ENCODE peak calls at places on chromosome 13, in four cellular contexts. One of them, this sample, is unnamed.

GRCh38 chr13:52447354-52447753 is 3.1 kb downstream of the VPS36 start:
- DNase-seq in stimulated activated CD4-positive, alpha-beta T cell treated with anti-CD3 and anti-CD28 coated beads, TNF-alpha, amount 100 ng/mL, for 24 hours: no peak
- DNase-seq in islet precursor cell: no peak
- DNase-seq in GM10248: no peak
- DNase-seq in this sample: no peak

GRCh38 chr13:102845630-102846260 is at the start of gene ERCC5:
- DNase-seq in GM10248: peak; percentile 83
- DNase-seq in stimulated activated CD4-positive, alpha-beta T cell treated with anti-CD3 and anti-CD28 coated beads, TNF-alpha, amount 100 ng/mL, for 24 hours: peak; percentile 97
- DNase-seq in islet precursor cell: peak; percentile 95
- DNase-seq in this sample: peak; percentile 97

GRCh38 chr13:110868631-110869165 is 46.2 kb downstream of the ANKRD10 start:
- DNase-seq in islet precursor cell: no peak
- DNase-seq in stimulated activated CD4-positive, alpha-beta T cell treated with anti-CD3 and anti-CD28 coated beads, TNF-alpha, amount 100 ng/mL, for 24 hours: no peak
- DNase-seq in GM10248: no peak
- DNase-seq in this sample: no peak

GRCh38 chr13:38866649-38867048 is 124.0 kb downstream of the STOML3 start:
- DNase-seq in islet precursor cell: no peak
- DNase-seq in GM10248: no peak
- DNase-seq in stimulated activated CD4-positive, alpha-beta T cell treated with anti-CD3 and anti-CD28 coated beads, TNF-alpha, amount 100 ng/mL, for 24 hours: no peak
- DNase-seq in this sample: no peak

GRCh38 chr13:47081246-47081645 is 184.4 kb upstream of the HTR2A start:
- DNase-seq in GM10248: no peak
- DNase-seq in islet precursor cell: no peak
- DNase-seq in stimulated activated CD4-positive, alpha-beta T cell treated with anti-CD3 and anti-CD28 coated beads, TNF-alpha, amount 100 ng/mL, for 24 hours: no peak
- DNase-seq in this sample: no peak

GRCh38 chr13:40336228-40337221 is 329.9 kb downstream of the FOXO1 start:
- DNase-seq in GM10248: no peak
- DNase-seq in islet precursor cell: no peak
- DNase-seq in stimulated activated CD4-positive, alpha-beta T cell treated with anti-CD3 and anti-CD28 coated beads, TNF-alpha, amount 100 ng/mL, for 24 hours: no peak
- DNase-seq in this sample: no peak

GRCh38 chr13:108681986-108682562 is 52.7 kb downstream of the MYO16 start:
- DNase-seq in stimulated activated CD4-positive, alpha-beta T cell treated with anti-CD3 and anti-CD28 coated beads, TNF-alpha, amount 100 ng/mL, for 24 hours: no peak
- DNase-seq in GM10248: no peak
- DNase-seq in islet precursor cell: no peak
- DNase-seq in this sample: no peak

GRCh38 chr13:113980489-113981064 is 6.7 kb upstream of the C13orf46 start:
- DNase-seq in stimulated activated CD4-positive, alpha-beta T cell treated with anti-CD3 and anti-CD28 coated beads, TNF-alpha, amount 100 ng/mL, for 24 hours: no peak
- DNase-seq in islet precursor cell: no peak
- DNase-seq in GM10248: no peak
- DNase-seq in this sample: no peak

GRCh38 chr13:109874921-109875454 is 88.6 kb upstream of the IRS2 start:
- DNase-seq in GM10248: no peak
- DNase-seq in islet precursor cell: no peak
- DNase-seq in stimulated activated CD4-positive, alpha-beta T cell treated with anti-CD3 and anti-CD28 coated beads, TNF-alpha, amount 100 ng/mL, for 24 hours: no peak
- DNase-seq in this sample: no peak

GRCh38 chr13:97335488-97336134 is 98.4 kb upstream of the RAP2A start:
- DNase-seq in GM10248: no peak
- DNase-seq in stimulated activated CD4-positive, alpha-beta T cell treated with anti-CD3 and anti-CD28 coated beads, TNF-alpha, amount 100 ng/mL, for 24 hours: no peak
- DNase-seq in islet precursor cell: no peak
- DNase-seq in this sample: no peak

GRCh38 chr13:63206431-63206830 is 1790.8 kb upstream of the PCDH20 start:
- DNase-seq in stimulated activated CD4-positive, alpha-beta T cell treated with anti-CD3 and anti-CD28 coated beads, TNF-alpha, amount 100 ng/mL, for 24 hours: no peak
- DNase-seq in islet precursor cell: no peak
- DNase-seq in GM10248: no peak
- DNase-seq in this sample: no peak

GRCh38 chr13:41613984-41614581 is 156.7 kb downstream of the RGCC start:
- DNase-seq in stimulated activated CD4-positive, alpha-beta T cell treated with anti-CD3 and anti-CD28 coated beads, TNF-alpha, amount 100 ng/mL, for 24 hours: no peak
- DNase-seq in islet precursor cell: peak; percentile 88
- DNase-seq in GM10248: no peak
- DNase-seq in this sample: no peak

GRCh38 chr13:21106089-21106488 is 44.7 kb upstream of the LATS2 start:
- DNase-seq in stimulated activated CD4-positive, alpha-beta T cell treated with anti-CD3 and anti-CD28 coated beads, TNF-alpha, amount 100 ng/mL, for 24 hours: no peak
- DNase-seq in islet precursor cell: no peak
- DNase-seq in GM10248: no peak
- DNase-seq in this sample: no peak

GRCh38 chr13:84208251-84208650 is 326.0 kb upstream of the SLITRK1 start:
- DNase-seq in GM10248: no peak
- DNase-seq in islet precursor cell: no peak
- DNase-seq in stimulated activated CD4-positive, alpha-beta T cell treated with anti-CD3 and anti-CD28 coated beads, TNF-alpha, amount 100 ng/mL, for 24 hours: no peak
- DNase-seq in this sample: no peak

GRCh38 chr13:45068036-45069001 is 52.0 kb upstream of the GTF2F2 start:
- DNase-seq in stimulated activated CD4-positive, alpha-beta T cell treated with anti-CD3 and anti-CD28 coated beads, TNF-alpha, amount 100 ng/mL, for 24 hours: no peak
- DNase-seq in islet precursor cell: no peak
- DNase-seq in GM10248: no peak
- DNase-seq in this sample: no peak

GRCh38 chr13:111642156-111642767 is 321.8 kb downstream of the TEX29 start:
- DNase-seq in GM10248: no peak
- DNase-seq in stimulated activated CD4-positive, alpha-beta T cell treated with anti-CD3 and anti-CD28 coated beads, TNF-alpha, amount 100 ng/mL, for 24 hours: no peak
- DNase-seq in islet precursor cell: no peak
- DNase-seq in this sample: no peak

GRCh38 chr13:72726721-72727416 is 560 bp downstream of the MZT1 start:
- DNase-seq in GM10248: peak; percentile 21
- DNase-seq in stimulated activated CD4-positive, alpha-beta T cell treated with anti-CD3 and anti-CD28 coated beads, TNF-alpha, amount 100 ng/mL, for 24 hours: no peak
- DNase-seq in islet precursor cell: peak; percentile 47
- DNase-seq in this sample: peak; percentile 0

GRCh38 chr13:20580257-20580656 is 13.3 kb downstream of the IFT88 start:
- DNase-seq in GM10248: no peak
- DNase-seq in stimulated activated CD4-positive, alpha-beta T cell treated with anti-CD3 and anti-CD28 coated beads, TNF-alpha, amount 100 ng/mL, for 24 hours: no peak
- DNase-seq in islet precursor cell: no peak
- DNase-seq in this sample: no peak

GRCh38 chr13:110535526-110535925 is 26.0 kb downstream of the RAB20 start:
- DNase-seq in islet precursor cell: no peak
- DNase-seq in GM10248: no peak
- DNase-seq in stimulated activated CD4-positive, alpha-beta T cell treated with anti-CD3 and anti-CD28 coated beads, TNF-alpha, amount 100 ng/mL, for 24 hours: no peak
- DNase-seq in this sample: no peak

GRCh38 chr13:22232186-22232585 is 561.3 kb downstream of the FGF9 start:
- DNase-seq in islet precursor cell: no peak
- DNase-seq in stimulated activated CD4-positive, alpha-beta T cell treated with anti-CD3 and anti-CD28 coated beads, TNF-alpha, amount 100 ng/mL, for 24 hours: no peak
- DNase-seq in GM10248: no peak
- DNase-seq in this sample: no peak

GRCh38 chr13:84445776-84446175 is 563.5 kb upstream of the SLITRK1 start:
- DNase-seq in stimulated activated CD4-positive, alpha-beta T cell treated with anti-CD3 and anti-CD28 coated beads, TNF-alpha, amount 100 ng/mL, for 24 hours: no peak
- DNase-seq in GM10248: no peak
- DNase-seq in islet precursor cell: peak; percentile 50
- DNase-seq in this sample: no peak

GRCh38 chr13:74218291-74218690 is 84.1 kb upstream of the KLF12 start:
- DNase-seq in stimulated activated CD4-positive, alpha-beta T cell treated with anti-CD3 and anti-CD28 coated beads, TNF-alpha, amount 100 ng/mL, for 24 hours: no peak
- DNase-seq in GM10248: no peak
- DNase-seq in islet precursor cell: no peak
- DNase-seq in this sample: no peak

GRCh38 chr13:91133941-91134772 is 213.3 kb upstream of the MIR17HG start:
- DNase-seq in islet precursor cell: peak; percentile 74
- DNase-seq in GM10248: peak; percentile 24
- DNase-seq in stimulated activated CD4-positive, alpha-beta T cell treated with anti-CD3 and anti-CD28 coated beads, TNF-alpha, amount 100 ng/mL, for 24 hours: peak; percentile 8
- DNase-seq in this sample: peak; percentile 24

GRCh38 chr13:101433895-101434294 is 17.6 kb upstream of the NALCN start:
- DNase-seq in GM10248: no peak
- DNase-seq in stimulated activated CD4-positive, alpha-beta T cell treated with anti-CD3 and anti-CD28 coated beads, TNF-alpha, amount 100 ng/mL, for 24 hours: no peak
- DNase-seq in islet precursor cell: no peak
- DNase-seq in this sample: no peak

GRCh38 chr13:58907347-58907746 is 1256.4 kb downstream of the DIAPH3 start:
- DNase-seq in stimulated activated CD4-positive, alpha-beta T cell treated with anti-CD3 and anti-CD28 coated beads, TNF-alpha, amount 100 ng/mL, for 24 hours: no peak
- DNase-seq in islet precursor cell: no peak
- DNase-seq in GM10248: no peak
- DNase-seq in this sample: no peak

GRCh38 chr13:80802946-80803345 is 462.0 kb upstream of the SPRY2 start:
- DNase-seq in islet precursor cell: no peak
- DNase-seq in GM10248: no peak
- DNase-seq in stimulated activated CD4-positive, alpha-beta T cell treated with anti-CD3 and anti-CD28 coated beads, TNF-alpha, amount 100 ng/mL, for 24 hours: no peak
- DNase-seq in this sample: no peak

GRCh38 chr13:42355841-42356575 is 84.1 kb downstream of the AKAP11 start:
- DNase-seq in stimulated activated CD4-positive, alpha-beta T cell treated with anti-CD3 and anti-CD28 coated beads, TNF-alpha, amount 100 ng/mL, for 24 hours: no peak
- DNase-seq in GM10248: no peak
- DNase-seq in islet precursor cell: no peak
- DNase-seq in this sample: no peak

GRCh38 chr13:111658150-111659100 is 338.0 kb downstream of the TEX29 start:
- DNase-seq in GM10248: no peak
- DNase-seq in stimulated activated CD4-positive, alpha-beta T cell treated with anti-CD3 and anti-CD28 coated beads, TNF-alpha, amount 100 ng/mL, for 24 hours: no peak
- DNase-seq in islet precursor cell: peak; percentile 67
- DNase-seq in this sample: no peak

GRCh38 chr13:20749377-20749776 is 24.4 kb downstream of the EEF1AKMT1 start:
- DNase-seq in GM10248: no peak
- DNase-seq in islet precursor cell: no peak
- DNase-seq in stimulated activated CD4-positive, alpha-beta T cell treated with anti-CD3 and anti-CD28 coated beads, TNF-alpha, amount 100 ng/mL, for 24 hours: no peak
- DNase-seq in this sample: no peak

GRCh38 chr13:34352958-34353357 is 535.0 kb downstream of the RFC3 start:
- DNase-seq in stimulated activated CD4-positive, alpha-beta T cell treated with anti-CD3 and anti-CD28 coated beads, TNF-alpha, amount 100 ng/mL, for 24 hours: no peak
- DNase-seq in islet precursor cell: no peak
- DNase-seq in GM10248: no peak
- DNase-seq in this sample: no peak

GRCh38 chr13:35840991-35841604 is 290.1 kb downstream of the DCLK1 start:
- DNase-seq in stimulated activated CD4-positive, alpha-beta T cell treated with anti-CD3 and anti-CD28 coated beads, TNF-alpha, amount 100 ng/mL, for 24 hours: no peak
- DNase-seq in GM10248: no peak
- DNase-seq in islet precursor cell: no peak
- DNase-seq in this sample: no peak

GRCh38 chr13:111421216-111421615 is 100.8 kb downstream of the TEX29 start:
- DNase-seq in islet precursor cell: no peak
- DNase-seq in stimulated activated CD4-positive, alpha-beta T cell treated with anti-CD3 and anti-CD28 coated beads, TNF-alpha, amount 100 ng/mL, for 24 hours: no peak
- DNase-seq in GM10248: no peak
- DNase-seq in this sample: no peak

GRCh38 chr13:110418944-110419343 is 111.9 kb downstream of the COL4A2 start:
- DNase-seq in GM10248: no peak
- DNase-seq in stimulated activated CD4-positive, alpha-beta T cell treated with anti-CD3 and anti-CD28 coated beads, TNF-alpha, amount 100 ng/mL, for 24 hours: no peak
- DNase-seq in islet precursor cell: no peak
- DNase-seq in this sample: no peak

GRCh38 chr13:65582160-65582559 is 1648.0 kb downstream of the PCDH9 start:
- DNase-seq in stimulated activated CD4-positive, alpha-beta T cell treated with anti-CD3 and anti-CD28 coated beads, TNF-alpha, amount 100 ng/mL, for 24 hours: no peak
- DNase-seq in GM10248: no peak
- DNase-seq in islet precursor cell: peak; percentile 52
- DNase-seq in this sample: no peak

GRCh38 chr13:112997188-112998135 is 28.4 kb downstream of the MCF2L start:
- DNase-seq in stimulated activated CD4-positive, alpha-beta T cell treated with anti-CD3 and anti-CD28 coated beads, TNF-alpha, amount 100 ng/mL, for 24 hours: no peak
- DNase-seq in GM10248: no peak
- DNase-seq in islet precursor cell: no peak
- DNase-seq in this sample: no peak

GRCh38 chr13:112885782-112886268 is 83.2 kb upstream of the MCF2L start:
- DNase-seq in GM10248: no peak
- DNase-seq in stimulated activated CD4-positive, alpha-beta T cell treated with anti-CD3 and anti-CD28 coated beads, TNF-alpha, amount 100 ng/mL, for 24 hours: no peak
- DNase-seq in islet precursor cell: peak; percentile 99
- DNase-seq in this sample: no peak

GRCh38 chr13:59261928-59262488 is 901.7 kb downstream of the DIAPH3 start:
- DNase-seq in islet precursor cell: no peak
- DNase-seq in stimulated activated CD4-positive, alpha-beta T cell treated with anti-CD3 and anti-CD28 coated beads, TNF-alpha, amount 100 ng/mL, for 24 hours: no peak
- DNase-seq in GM10248: no peak
- DNase-seq in this sample: no peak

GRCh38 chr13:65638572-65639168 is 1591.5 kb downstream of the PCDH9 start:
- DNase-seq in GM10248: peak; percentile 8
- DNase-seq in islet precursor cell: no peak
- DNase-seq in stimulated activated CD4-positive, alpha-beta T cell treated with anti-CD3 and anti-CD28 coated beads, TNF-alpha, amount 100 ng/mL, for 24 hours: no peak
- DNase-seq in this sample: no peak

GRCh38 chr13:47964863-47965262 is 36.2 kb downstream of the SUCLA2 start:
- DNase-seq in islet precursor cell: no peak
- DNase-seq in GM10248: no peak
- DNase-seq in stimulated activated CD4-positive, alpha-beta T cell treated with anti-CD3 and anti-CD28 coated beads, TNF-alpha, amount 100 ng/mL, for 24 hours: no peak
- DNase-seq in this sample: no peak

GRCh38 chr13:19927117-19927734 is 31.3 kb upstream of the ZMYM2 start:
- DNase-seq in islet precursor cell: no peak
- DNase-seq in GM10248: peak; percentile 30
- DNase-seq in stimulated activated CD4-positive, alpha-beta T cell treated with anti-CD3 and anti-CD28 coated beads, TNF-alpha, amount 100 ng/mL, for 24 hours: no peak
- DNase-seq in this sample: peak; percentile 26